ENCODE peak calls at places on chromosomes 7 and 10, in six cellular contexts. U is dorsolateral prefrontal cortex, R is GM12878, J is GM23248, V is cardiac fibroblast, S is astrocyte of the spinal cord. H is an unnamed sample.

GRCh38 chr7:96401200-96401599 is 79.3 kb upstream of the SLC25A13 start:
- DNase-seq in U (no peak), R (no peak), J (no peak), V (peak), S (no peak), H (no peak)

GRCh38 chr7:142785841-142786250 is 15.1 kb downstream of the PRSS2 start:
- DNase-seq in U (no peak), R (no peak), J (no peak), V (no peak), S (no peak), H (no peak)

GRCh38 chr7:46544396-46545008 is 623.4 kb upstream of the IGFBP3 start:
- DNase-seq in U (no peak), R (no peak), J (peak), V (peak), S (peak), H (peak)

GRCh38 chr7:74612015-74612829 is 45.3 kb upstream of the GTF2I start:
- DNase-seq in U (no peak), R (no peak), J (peak), V (peak), S (peak), H (no peak)

GRCh38 chr10:34801066-34801738 is 13.9 kb downstream of the PARD3 start:
- DNase-seq in U (no peak), R (no peak), J (no peak), V (peak), S (no peak), H (no peak)

GRCh38 chr7:121178869-121179497 is 149.8 kb upstream of the WNT16 start:
- DNase-seq in U (no peak), R (no peak), J (no peak), V (no peak), S (no peak), H (no peak)

GRCh38 chr10:35340975-35341374 is 4.7 kb downstream of the CCNY start:
- DNase-seq in U (no peak), R (no peak), J (peak), V (peak), S (no peak), H (peak)

GRCh38 chr10:116669832-116670644 is 49.3 kb downstream of the PNLIPRP2 start:
- DNase-seq in U (no peak), R (no peak), J (peak), V (peak), S (no peak), H (no peak)

GRCh38 chr7:44887293-44887692 is 2.0 kb upstream of the PURB start:
- DNase-seq in U (no peak), R (no peak), J (no peak), V (no peak), S (no peak), H (no peak)

GRCh38 chr7:27940341-27940740 is 200.4 kb downstream of the TAX1BP1 start:
- DNase-seq in U (peak), R (no peak), J (no peak), V (no peak), S (no peak), H (no peak)

GRCh38 chr7:112634107-112634506 is 153.3 kb downstream of the LSMEM1 start:
- DNase-seq in U (no peak), R (no peak), J (no peak), V (no peak), S (no peak), H (no peak)

GRCh38 chr7:121081327-121081936 is 92.9 kb downstream of the CPED1 start:
- DNase-seq in U (no peak), R (peak), J (peak), V (peak), S (peak), H (peak)

GRCh38 chr10:98055875-98056516 is 25.6 kb upstream of the CRTAC1 start:
- DNase-seq in U (no peak), R (no peak), J (no peak), V (peak), S (peak), H (peak)

GRCh38 chr10:125820705-125821104 is 2.4 kb downstream of the UROS start:
- DNase-seq in U (no peak), R (peak), J (no peak), V (no peak), S (no peak), H (no peak)

GRCh38 chr7:27917774-27918314 is 177.9 kb downstream of the TAX1BP1 start:
- DNase-seq in U (no peak), R (no peak), J (peak), V (peak), S (peak), H (no peak)

GRCh38 chr10:102917314-102917961 is 656 bp upstream of the CNNM2 start:
- DNase-seq in U (peak), R (no peak), J (peak), V (peak), S (peak), H (peak)

GRCh38 chr7:3668743-3669142 is 367.7 kb downstream of the SDK1 start:
- DNase-seq in U (no peak), R (no peak), J (no peak), V (no peak), S (no peak), H (no peak)

GRCh38 chr7:2317556-2318293 is 3.5 kb upstream of the SNX8 start:
- DNase-seq in U (no peak), R (no peak), J (no peak), V (no peak), S (no peak), H (no peak)

GRCh38 chr7:132614428-132615076 is 38.3 kb upstream of the PLXNA4 start:
- DNase-seq in U (no peak), R (no peak), J (peak), V (peak), S (peak), H (peak)

GRCh38 chr10:77909021-77909754 is 17.4 kb downstream of the DLG5 start:
- DNase-seq in U (no peak), R (no peak), J (peak), V (no peak), S (no peak), H (peak)

GRCh38 chr10:68153473-68154210 is 44.4 kb downstream of the MYPN start:
- DNase-seq in U (no peak), R (no peak), J (peak), V (peak), S (peak), H (peak)

GRCh38 chr10:117086545-117086944 is 51.5 kb downstream of the VAX1 start:
- DNase-seq in U (no peak), R (no peak), J (no peak), V (no peak), S (no peak), H (no peak)

GRCh38 chr10:114859227-114859626 is 37.6 kb downstream of the FHIP2A start:
- DNase-seq in U (no peak), R (no peak), J (no peak), V (no peak), S (no peak), H (no peak)

GRCh38 chr7:143248781-143249354 is 14.4 kb upstream of the GSTK1 start:
- DNase-seq in U (no peak), R (no peak), J (no peak), V (peak), S (no peak), H (no peak)

GRCh38 chr10:123965973-123966895 is 74.6 kb upstream of the CPXM2 start:
- DNase-seq in U (no peak), R (no peak), J (peak), V (no peak), S (no peak), H (peak)

GRCh38 chr10:110944997-110945396 is 25.6 kb downstream of the SHOC2 start:
- DNase-seq in U (no peak), R (no peak), J (peak), V (peak), S (peak), H (peak)

GRCh38 chr10:89163265-89163995 is 43.7 kb downstream of the CH25H start:
- DNase-seq in U (peak), R (peak), J (peak), V (peak), S (no peak), H (no peak)

GRCh38 chr7:11516328-11516727 is 315.7 kb downstream of the THSD7A start:
- DNase-seq in U (no peak), R (no peak), J (no peak), V (no peak), S (no peak), H (no peak)

GRCh38 chr7:78074713-78075112 is 276.1 kb downstream of the PHTF2 start:
- DNase-seq in U (no peak), R (no peak), J (no peak), V (no peak), S (no peak), H (no peak)

GRCh38 chr10:129880191-129880590 is 83.9 kb downstream of the EBF3 start:
- DNase-seq in U (no peak), R (no peak), J (no peak), V (no peak), S (no peak), H (no peak)

GRCh38 chr10:103854265-103854686 is 1.1 kb downstream of the SH3PXD2A start:
- DNase-seq in U (no peak), R (no peak), J (no peak), V (no peak), S (peak), H (no peak)

GRCh38 chr10:1425886-1426285 is 311.4 kb downstream of the ADARB2 start:
- DNase-seq in U (no peak), R (peak), J (no peak), V (no peak), S (no peak), H (no peak)

GRCh38 chr10:92081641-92082040 is 158.1 kb downstream of the BTAF1 start:
- DNase-seq in U (no peak), R (no peak), J (peak), V (no peak), S (no peak), H (peak)

GRCh38 chr10:48456361-48456804 is 148.5 kb downstream of the ARHGAP22 start:
- DNase-seq in U (peak), R (no peak), J (no peak), V (peak), S (no peak), H (no peak)

GRCh38 chr10:132811891-132812481 is 26.0 kb upstream of the NKX6-2 start:
- DNase-seq in U (peak), R (no peak), J (no peak), V (no peak), S (no peak), H (no peak)

GRCh38 chr10:28445511-28445910 is 87.4 kb upstream of the WAC start:
- DNase-seq in U (no peak), R (no peak), J (no peak), V (no peak), S (no peak), H (no peak)

GRCh38 chr10:1382711-1383110 is 326.5 kb downstream of the WDR37 start:
- DNase-seq in U (no peak), R (no peak), J (no peak), V (no peak), S (no peak), H (no peak)

GRCh38 chr7:40315277-40315676 is 180.5 kb downstream of the SUGCT start:
- DNase-seq in U (no peak), R (no peak), J (no peak), V (no peak), S (peak), H (no peak)

GRCh38 chr10:31650010-31650409 is 278.6 kb downstream of the ARHGAP12 start:
- DNase-seq in U (no peak), R (no peak), J (peak), V (peak), S (peak), H (peak)

GRCh38 chr7:115613836-115614235 is 416.7 kb downstream of the TFEC start:
- DNase-seq in U (no peak), R (no peak), J (peak), V (no peak), S (no peak), H (no peak)

GRCh38 chr10:131517781-131518180 is 206.3 kb upstream of the TCERG1L start:
- DNase-seq in U (no peak), R (no peak), J (no peak), V (no peak), S (no peak), H (no peak)
- H3K4me3 ChIP-seq in U (no peak), R (no peak), J (no peak), V (no peak), S (no peak), H (no peak)

GRCh38 chr7:99324559-99324958 is 1.1 kb upstream of the ARPC1A start:
- DNase-seq in U (no peak), R (no peak), J (no peak), V (no peak), S (no peak), H (no peak)
- H3K4me3 ChIP-seq in U (peak), R (peak), J (peak), V (no peak), S (peak), H (peak)

GRCh38 chr10:60872451-60872850 is 71.5 kb downstream of the RHOBTB1 start:
- DNase-seq in U (no peak), R (no peak), J (no peak), V (no peak), S (no peak), H (no peak)
- H3K4me3 ChIP-seq in U (no peak), R (no peak), J (no peak), V (no peak), S (no peak), H (no peak)

GRCh38 chr7:138161600-138162081 is 85.4 kb downstream of the AKR1D1 start:
- DNase-seq in U (peak), R (peak), J (peak), V (peak), S (peak), H (peak)

GRCh38 chr7:138167222-138167621 is 91.0 kb downstream of the AKR1D1 start:
- DNase-seq in U (no peak), R (no peak), J (no peak), V (peak), S (no peak), H (no peak)

GRCh38 chr7:138164804-138165203 is 88.5 kb downstream of the AKR1D1 start:
- DNase-seq in U (no peak), R (no peak), J (no peak), V (no peak), S (no peak), H (no peak)

GRCh38 chr7:138166681-138167080 is 90.4 kb downstream of the AKR1D1 start:
- DNase-seq in U (no peak), R (no peak), J (no peak), V (peak), S (no peak), H (no peak)

GRCh38 chr7:138163800-138164199 is 87.5 kb downstream of the AKR1D1 start:
- DNase-seq in U (no peak), R (no peak), J (no peak), V (no peak), S (no peak), H (no peak)
- H3K4me3 ChIP-seq in U (no peak), R (no peak), J (no peak), V (no peak), S (no peak), H (no peak)

GRCh38 chr7:55087521-55087961 is 68.7 kb downstream of the EGFR start:
- DNase-seq in U (no peak), R (no peak), J (no peak), V (no peak), S (no peak), H (no peak)
- H3K4me3 ChIP-seq in U (no peak), R (no peak), J (peak), V (no peak), S (no peak), H (no peak)

DNA sequence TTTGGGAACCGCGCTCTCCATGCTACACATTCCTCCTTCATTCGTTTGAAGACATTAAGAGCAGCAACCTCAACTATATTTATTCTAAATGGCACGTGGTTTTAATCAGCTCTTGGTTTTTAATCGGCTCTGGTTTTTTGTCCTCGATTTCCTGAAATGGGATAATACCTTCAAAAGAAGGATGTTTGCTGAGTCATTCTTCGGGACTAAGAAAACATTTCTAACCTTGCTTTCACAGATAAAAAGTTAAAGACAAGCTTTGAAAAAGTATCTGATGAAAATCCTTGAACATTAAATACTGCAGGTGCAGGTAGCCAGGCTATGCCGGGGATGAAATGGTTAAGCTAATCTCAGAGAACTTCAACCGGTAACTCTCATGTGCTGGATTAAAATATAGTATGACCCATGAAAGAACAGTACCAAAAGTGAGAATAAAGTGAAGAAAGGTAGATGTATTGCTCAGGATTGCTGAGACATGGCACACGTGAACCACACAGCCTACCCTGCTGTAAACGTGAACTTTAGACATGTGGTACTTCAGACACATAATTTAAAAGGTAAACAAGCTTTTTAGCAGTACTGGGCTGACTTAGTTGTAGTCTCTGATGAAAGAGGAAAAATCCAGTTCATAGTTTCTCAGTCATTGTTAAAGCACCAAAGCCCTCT is 89.0 kb downstream of the PTPRN2 start:
- DNase-seq in U (no peak), R (no peak), J (no peak), V (no peak), S (no peak), H (no peak)
- H3K4me3 ChIP-seq in U (no peak), R (no peak), J (no peak), V (no peak), S (no peak), H (no peak)

DNA sequence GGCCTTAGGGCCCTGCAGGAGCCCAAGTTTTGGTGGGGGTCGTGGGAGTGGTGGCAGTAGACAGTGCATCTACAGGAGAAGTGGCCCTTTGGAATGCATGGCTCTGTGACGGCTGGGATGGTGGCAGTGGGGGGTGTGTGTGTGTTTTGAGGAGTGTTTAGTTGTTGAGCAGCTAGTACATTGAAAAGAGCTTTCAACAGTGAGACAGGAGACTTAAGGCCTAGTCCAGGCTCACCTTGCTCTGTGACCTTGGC is 27.1 kb downstream of the ZNF775 start:
- DNase-seq in U (no peak), R (no peak), J (no peak), V (no peak), S (no peak), H (no peak)
- H3K4me3 ChIP-seq in U (peak), R (peak), J (peak), V (peak), S (peak), H (peak)

DNA sequence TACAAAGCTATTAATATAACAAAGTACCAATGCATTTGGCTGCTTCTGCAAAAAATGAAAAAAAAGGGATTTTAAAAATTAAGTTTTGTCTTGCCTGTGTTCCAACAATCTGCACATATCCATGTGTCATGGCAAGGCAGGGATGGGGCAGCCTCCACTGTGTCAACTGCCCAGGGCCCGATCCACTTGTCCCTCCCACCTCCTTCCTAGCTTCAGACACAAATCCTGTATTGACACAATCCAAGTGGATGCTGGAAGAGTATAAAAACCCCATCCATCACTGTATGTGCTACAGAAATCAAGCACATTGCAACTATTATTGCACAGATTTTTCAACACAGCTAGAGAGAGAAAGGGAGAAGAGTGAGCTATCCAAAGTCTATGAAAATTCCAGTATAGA is 106.5 kb downstream of the ELMO1 start:
- DNase-seq in U (no peak), R (no peak), J (no peak), V (no peak), S (no peak), H (no peak)
- H3K4me3 ChIP-seq in U (peak), R (peak), J (no peak), V (no peak), S (no peak), H (no peak)

GRCh38 chr7:66429498-66430163 is 199.1 kb upstream of the KCTD7 start:
- DNase-seq in U (no peak), R (no peak), J (no peak), V (no peak), S (no peak), H (no peak)
- H3K4me3 ChIP-seq in U (no peak), R (no peak), J (no peak), V (no peak), S (no peak), H (no peak)